ENCODE peak calls at places on chromosomes 16 and 17, in eight cellular contexts. I is WTC11; X is astrocyte of the cerebellum; M is activated CD4-positive, alpha-beta T cell treated with anti-CD3 and anti-CD28 coated beads for 4 hours; H is stimulated activated CD4-positive, alpha-beta T cell treated with anti-CD3 and anti-CD28 coated beads, Interleukin-1b, Interleukin-23, amount 100 ng/mL, for 24 hours; D is activated B cell treated with CpG ODN at 0.5 μM for 24 hours; U is neuronal stem cell; Z is amniotic stem cell. R is an unnamed sample.

GRCh38 chr17:47990962-47991731 is 20.2 kb downstream of the CDK5RAP3 start:
- DNase-seq in U (peak; percentile 93), M (no peak), Z (no peak), D (no peak), H (no peak), X (no peak), I (no peak), R (no peak)

GRCh38 chr16:83936581-83937165 is 16.4 kb upstream of the OSGIN1 start:
- DNase-seq in X (no peak), M (no peak), I (no peak), H (no peak), D (no peak), Z (no peak), U (no peak), R (no peak)

GRCh38 chr17:41734949-41735313 is 488 bp upstream of the HAP1 start:
- DNase-seq in D (no peak), X (no peak), M (no peak), Z (no peak), I (peak; percentile 65), H (no peak), U (no peak), R (no peak)

GRCh38 chr16:88350922-88351321 is 31.8 kb upstream of the ZNF469 start:
- DNase-seq in H (no peak), Z (no peak), U (no peak), D (no peak), M (no peak), X (no peak), I (no peak), R (no peak)

GRCh38 chr16:51155199-51155607 is 4.1 kb upstream of the SALL1 start:
- DNase-seq in I (peak; percentile 53), D (no peak), H (no peak), Z (no peak), U (no peak), M (no peak), X (no peak), R (no peak)

GRCh38 chr16:24896439-24896838 is 50.7 kb downstream of the SLC5A11 start:
- DNase-seq in X (no peak), M (no peak), H (no peak), D (no peak), I (no peak), Z (no peak), U (no peak), R (no peak)

GRCh38 chr16:8962393-8963009 is 1.2 kb downstream of the USP7 start:
- DNase-seq in M (peak; percentile 25), D (peak; percentile 55), X (no peak), I (no peak), H (no peak), U (no peak), Z (no peak), R (peak; percentile 28)

GRCh38 chr17:28896491-28896883 is 1.0 kb downstream of the FLOT2 start:
- DNase-seq in U (no peak), H (no peak), X (no peak), Z (no peak), M (no peak), I (no peak), D (no peak), R (no peak)

GRCh38 chr16:31344712-31345111 is 10.3 kb upstream of the ITGAX start:
- DNase-seq in M (no peak), Z (no peak), I (no peak), H (no peak), U (no peak), X (no peak), D (no peak), R (no peak)

GRCh38 chr16:2013527-2013926 is 3.9 kb upstream of the ZNF598 start:
- DNase-seq in D (no peak), H (no peak), U (no peak), M (no peak), Z (no peak), X (no peak), I (no peak), R (no peak)

GRCh38 chr17:75645889-75646625 is 12.8 kb downstream of the SMIM5 start:
- DNase-seq in U (no peak), D (peak; percentile 45), M (no peak), X (no peak), Z (no peak), H (no peak), I (no peak), R (peak; percentile 56)

GRCh38 chr16:81779540-81780320 is 639 bp downstream of the PLCG2 start:
- DNase-seq in M (no peak), Z (no peak), X (no peak), H (no peak), D (peak; percentile 47), I (peak; percentile 29), U (no peak), R (peak; percentile 20)

GRCh38 chr17:31869797-31870568 is 10.9 kb upstream of the COPRS start:
- DNase-seq in I (no peak), M (no peak), Z (no peak), X (peak; percentile 26), D (no peak), U (no peak), H (no peak), R (no peak)

GRCh38 chr17:28541439-28541838 is 11.0 kb downstream of the UNC119 start:
- DNase-seq in X (no peak), U (no peak), D (no peak), I (no peak), H (no peak), M (no peak), Z (no peak), R (no peak)

GRCh38 chr16:68707341-68708152 is 29.5 kb upstream of the CDH1 start:
- DNase-seq in M (no peak), X (no peak), U (peak; percentile 31), Z (no peak), D (no peak), H (no peak), I (peak; percentile 67), R (peak; percentile 26)

GRCh38 chr16:85205747-85206471 is 93.6 kb upstream of the CIBAR2 start:
- DNase-seq in Z (no peak), M (no peak), D (no peak), U (no peak), H (no peak), I (no peak), X (no peak), R (peak; percentile 70)

GRCh38 chr16:88449267-88449561 is 3.9 kb upstream of the ZFPM1 start:
- DNase-seq in D (no peak), H (no peak), U (no peak), X (no peak), I (no peak), M (no peak), Z (no peak), R (no peak)

GRCh38 chr17:36578671-36579070 is 13.0 kb upstream of the DHRS11 start:
- DNase-seq in X (no peak), Z (no peak), I (no peak), M (no peak), D (no peak), U (no peak), H (no peak), R (peak; percentile 50)

GRCh38 chr17:28744104-28744801 is 442 bp downstream of the TRAF4 start:
- DNase-seq in Z (no peak), D (peak; percentile 69), X (no peak), H (no peak), I (peak; percentile 83), M (peak; percentile 69), U (peak; percentile 83), R (no peak)

GRCh38 chr17:58329035-58329807 is 626 bp upstream of the TSPOAP1 start:
- DNase-seq in I (peak; percentile 61), Z (no peak), H (no peak), D (peak; percentile 75), X (no peak), U (no peak), M (peak; percentile 76), R (no peak)

GRCh38 chr17:10125761-10126553 is 72.4 kb downstream of the GAS7 start:
- DNase-seq in Z (no peak), X (no peak), U (no peak), D (no peak), M (no peak), I (no peak), H (no peak), R (no peak)

GRCh38 chr16:12526521-12526920 is 277.2 kb downstream of the CPPED1 start:
- DNase-seq in I (no peak), X (no peak), M (no peak), D (no peak), U (no peak), Z (no peak), H (no peak), R (no peak)

GRCh38 chr16:35140293-35140986 is 1681.0 kb downstream of the TP53TG3F start:
- DNase-seq in D (no peak), X (no peak), U (no peak), M (no peak), H (no peak), Z (no peak), I (no peak), R (no peak)

GRCh38 chr16:12097523-12098428 is 121.2 kb downstream of the SNX29 start:
- DNase-seq in U (no peak), I (no peak), Z (no peak), M (no peak), H (no peak), D (no peak), X (no peak), R (peak; percentile 89)

GRCh38 chr17:74642556-74642955 is 19.0 kb upstream of the CD300E start:
- DNase-seq in D (no peak), I (no peak), M (no peak), U (no peak), X (no peak), H (no peak), Z (no peak), R (no peak)

GRCh38 chr16:84548508-84548907 is 44.0 kb upstream of the MEAK7 start:
- DNase-seq in D (no peak), Z (no peak), H (no peak), I (no peak), X (no peak), U (no peak), M (no peak), R (no peak)

GRCh38 chr16:67392301-67393059 is 818 bp downstream of the TPPP3 start:
- DNase-seq in Z (no peak), X (no peak), D (no peak), M (no peak), U (no peak), I (no peak), H (no peak), R (no peak)

GRCh38 chr17:43338886-43339516 is 59.8 kb upstream of the ARL4D start:
- DNase-seq in D (peak; percentile 47), U (no peak), H (no peak), X (no peak), Z (peak; percentile 25), I (peak; percentile 77), M (peak; percentile 70), R (peak; percentile 28)

GRCh38 chr16:87897563-87898505 is 28.5 kb upstream of the SLC7A5 start:
- DNase-seq in Z (no peak), X (no peak), D (no peak), I (no peak), M (peak; percentile 60), H (no peak), U (no peak), R (no peak)

R was measured in iris pigment epithelial cell.